ENCODE peak calls at places on chromosomes 4 and X, in six cellular contexts. N, X, F, I, G and U are unnamed samples. For H3K27me3 and H3K4me1, the result is how much of the 10 kb centered on the place peaks cover.

GRCh38 chr4:103895876-103896465 is 176.2 kb upstream of the TACR3 start:
- DNase-seq in F (no peak), I (no peak), G (no peak), X (no peak), N (no peak), U (no peak)

GRCh38 chr4:153270361-153270760 is 66.1 kb downstream of the TRIM2 start:
- DNase-seq in N (no peak), F (no peak), I (no peak), X (no peak), G (no peak), U (no peak)

GRCh38 chrX:11944486-11944885 is 186.4 kb downstream of the MSL3 start:
- DNase-seq in G (peak), N (peak), X (no peak), F (no peak), I (peak), U (no peak)

GRCh38 chrX:37905436-37906147 is 58.2 kb upstream of the DYNLT3 start:
- DNase-seq in X (no peak), I (peak), F (no peak), G (peak), N (peak), U (no peak)

GRCh38 chr4:118948545-118949144 is 60.0 kb downstream of the SYNPO2 start:
- DNase-seq in F (no peak), G (no peak), X (no peak), N (no peak), I (peak), U (no peak)

GRCh38 chr4:41865306-41865980 is 69.8 kb upstream of the TMEM33 start:
- DNase-seq in X (no peak), N (peak), F (no peak), G (peak), I (no peak), U (no peak)

GRCh38 chr4:113604955-113605354 is 156.6 kb downstream of the CAMK2D start:
- DNase-seq in I (peak), N (peak), F (no peak), X (no peak), G (no peak), U (no peak)

GRCh38 chr4:94634266-94634665 is 123.5 kb upstream of the BMPR1B start:
- DNase-seq in F (no peak), N (peak), I (peak), G (peak), X (no peak), U (no peak)

DNA sequence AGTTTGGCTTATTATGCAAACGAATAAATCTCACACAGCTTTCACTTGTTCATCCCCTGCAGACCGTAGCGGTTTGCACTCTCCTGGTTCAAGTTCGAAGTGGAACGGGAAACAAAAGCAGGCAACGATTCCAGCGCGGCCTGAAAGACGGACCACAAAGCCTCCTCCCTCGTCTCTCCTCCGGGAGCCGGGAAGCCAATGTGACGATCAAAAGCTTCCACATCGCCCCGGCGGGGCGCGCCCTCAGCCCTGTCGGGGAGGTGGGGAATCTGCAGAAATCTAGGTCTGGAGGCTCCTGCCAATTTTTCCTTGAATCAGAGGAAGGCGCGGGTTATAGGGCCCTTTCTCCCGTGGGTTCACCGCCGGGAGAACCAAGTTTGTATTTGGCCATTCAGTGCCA is 16.9 kb upstream of the ZIC3 start:
- DNase-seq in N (no peak), I (no peak), F (no peak), G (no peak), X (no peak), U (no peak)
- H3K27me3 ChIP-seq in N (half or more), I (under half), F (under half), G (half or more), X (under half), U (under half)

GRCh38 chr4:108033348-108033747 is 43.7 kb downstream of the HADH start:
- DNase-seq in I (no peak), G (no peak), F (no peak), X (no peak), N (no peak), U (no peak)
- H3K4me1 ChIP-seq in I (under half), G (under half), F (under half), X (under half), N (under half), U (half or more)

GRCh38 chrX:48831909-48832291 is 3.5 kb downstream of the PCSK1N start:
- DNase-seq in I (no peak), X (no peak), N (no peak), G (no peak), F (no peak), U (no peak)
- H3K27me3 ChIP-seq in I (half or more), X (under half), N (under half), G (half or more), F (under half), U (under half)

GRCh38 chrX:154735695-154736393 is 15.0 kb downstream of the GAB3 start:
- DNase-seq in I (peak), X (peak), N (peak), F (no peak), G (peak), U (no peak)
- H3K4me1 ChIP-seq in I (under half), X (under half), N (under half), F (half or more), G (under half), U (half or more)

GRCh38 chr4:572594-572993 is 3.5 kb downstream of the TMEM271 start:
- DNase-seq in I (no peak), N (no peak), G (no peak), X (no peak), F (no peak), U (peak)
- H3K27me3 ChIP-seq in I (under half), N (half or more), G (half or more), X (under half), F (under half), U (under half)

GRCh38 chr4:151429957-151430548 is 21.1 kb downstream of the FHIP1A start:
- DNase-seq in I (no peak), G (no peak), F (no peak), X (no peak), N (no peak), U (no peak)
- H3K4me1 ChIP-seq in I (under half), G (under half), F (under half), X (under half), N (under half), U (under half)

DNA sequence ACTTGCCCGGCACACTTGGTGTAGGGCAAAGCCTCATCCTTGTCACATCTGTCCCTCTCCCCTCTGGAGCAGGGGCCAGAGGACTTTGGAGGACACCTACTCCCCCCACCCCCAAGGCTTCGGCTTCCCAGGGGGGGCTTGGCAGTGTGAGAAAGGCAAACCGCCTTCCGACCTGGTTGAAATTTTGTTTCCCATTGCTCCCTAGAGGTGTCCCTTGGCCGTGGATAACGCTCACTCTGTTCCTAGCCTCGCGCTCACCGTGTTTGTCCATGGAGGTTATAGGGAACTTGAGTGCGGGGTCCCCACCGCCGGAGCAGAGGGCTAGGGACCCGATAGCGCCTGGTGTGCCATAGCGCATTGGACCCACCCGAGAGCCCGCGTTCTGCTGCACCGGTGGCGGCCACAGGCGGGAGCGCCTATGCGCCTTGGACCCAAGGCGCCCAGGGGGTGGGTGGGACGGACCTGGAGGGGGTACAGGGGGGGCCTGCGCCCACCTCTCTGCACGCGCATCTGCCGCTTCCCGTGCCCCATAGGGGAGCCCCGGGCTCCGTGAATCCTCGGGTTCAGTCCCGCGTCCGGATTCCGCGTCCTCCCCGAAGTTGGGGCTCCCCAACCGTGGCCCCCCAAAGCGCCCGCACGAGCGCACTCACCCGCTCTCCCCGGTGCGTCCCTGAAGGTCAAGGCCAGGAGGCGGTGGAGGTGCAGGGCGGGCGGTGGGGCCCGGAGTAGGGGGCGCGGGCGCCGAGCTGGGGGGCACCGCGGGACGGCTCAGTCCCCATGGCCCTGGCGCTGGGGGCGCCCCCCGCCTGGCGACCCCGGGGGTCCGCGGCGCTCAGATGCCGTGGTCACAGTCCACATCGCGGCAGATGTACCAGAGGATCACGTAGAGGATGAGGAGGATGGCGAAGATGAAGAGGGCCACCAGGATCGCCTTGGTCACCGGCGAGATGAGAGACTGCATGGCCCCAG is 82.7 kb upstream of the DHRSX start:
- DNase-seq in X (no peak), F (no peak), G (no peak), N (no peak), I (no peak), U (no peak)
- H3K27me3 ChIP-seq in X (under half), F (under half), G (half or more), N (under half), I (under half), U (under half)

GRCh38 chr4:169009281-169010124 is 552 bp downstream of the CBR4 start:
- DNase-seq in F (peak), G (peak), I (peak), X (peak), N (peak), U (peak)
- H3K4me1 ChIP-seq in F (under half), G (under half), I (under half), X (under half), N (under half), U (under half)

GRCh38 chr4:80182237-80182866 is 15.0 kb upstream of the PRDM8 start:
- DNase-seq in I (no peak), G (no peak), N (no peak), F (no peak), X (no peak), U (no peak)

GRCh38 chr4:80184053-80184790 is 13.1 kb upstream of the PRDM8 start:
- DNase-seq in F (peak), I (peak), G (peak), N (peak), X (peak), U (peak)

GRCh38 chr4:80184791-80185756 is 12.2 kb upstream of the PRDM8 start:
- DNase-seq in F (no peak), I (no peak), G (peak), N (peak), X (peak), U (no peak)

GRCh38 chr4:80185787-80186548 is 11.3 kb upstream of the PRDM8 start:
- DNase-seq in G (no peak), N (peak), I (peak), X (no peak), F (no peak), U (no peak)

DNA sequence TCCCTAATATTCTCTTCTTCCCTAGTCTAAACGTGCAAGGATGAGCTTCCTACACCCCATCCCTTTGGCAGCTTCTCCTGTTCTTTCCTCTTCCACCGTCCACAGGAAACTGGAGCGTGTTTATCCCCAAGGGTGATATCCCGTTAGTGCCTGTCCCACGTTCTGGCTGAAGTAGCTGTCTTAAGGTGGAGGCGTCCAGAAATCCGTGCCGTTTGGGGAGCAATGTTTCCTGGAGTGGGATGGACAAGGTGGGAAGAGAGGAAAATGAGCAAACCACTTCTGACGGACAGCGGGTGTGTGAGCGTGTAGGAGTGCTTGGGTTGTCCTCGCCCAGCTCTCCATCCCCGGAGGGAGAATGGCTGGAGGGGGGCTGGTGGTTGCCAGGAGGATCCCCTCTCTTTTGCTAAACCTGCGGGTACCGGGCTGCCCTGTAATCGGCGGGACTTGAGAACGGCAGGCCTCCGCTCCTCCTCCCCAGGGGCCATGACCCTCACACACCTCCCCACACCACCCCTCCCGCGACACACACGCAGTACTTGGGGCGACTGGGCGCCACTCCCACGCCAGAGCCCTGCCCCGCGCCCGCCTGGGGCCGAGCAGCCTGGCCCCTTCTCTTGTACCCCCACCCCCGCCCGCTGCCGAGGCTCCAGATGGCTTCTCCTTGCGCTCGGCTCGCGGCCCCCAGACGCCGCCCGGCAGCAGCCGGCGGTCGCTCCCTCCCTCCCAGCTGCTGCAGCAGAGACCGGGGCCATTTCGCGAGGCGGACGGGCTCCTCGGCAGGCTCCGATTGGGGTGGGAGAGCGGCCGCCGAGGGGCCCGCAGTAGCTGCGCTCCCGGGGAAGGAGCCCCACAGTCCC is 13.9 kb upstream of the PRDM8 start:
- DNase-seq in X (peak), N (no peak), G (peak), F (no peak), I (no peak), U (peak)
- H3K27me3 ChIP-seq in X (under half), N (under half), G (half or more), F (under half), I (under half), U (under half)

GRCh38 chr4:83115656-83116285 is 1.2 kb upstream of the PLAC8 start:
- DNase-seq in F (no peak), N (no peak), X (no peak), G (no peak), I (no peak), U (no peak)
- H3K4me1 ChIP-seq in F (under half), N (under half), X (under half), G (under half), I (under half), U (under half)